ENCODE peak calls at places on chromosomes 3 and 15, in five cellular contexts. Z is heart right ventricle, O is left ventricle myocardium inferior, G is colonic mucosa, U is endodermal cell. T is an unnamed sample.

GRCh38 chr3:150146891-150147761 is 176.4 kb upstream of the PFN2 start:
- DNase-seq in U (no peak), Z (peak), G (no peak), O (no peak), T (no peak)

GRCh38 chr15:93837450-93837849 is 393.9 kb upstream of the MCTP2 start:
- DNase-seq in G (no peak), Z (no peak), O (no peak), U (no peak), T (no peak)

GRCh38 chr15:87267798-87268197 is 988.7 kb downstream of the NTRK3 start:
- DNase-seq in Z (no peak), G (no peak), O (no peak), U (no peak), T (no peak)

GRCh38 chr3:118884748-118885206 is 149.9 kb downstream of the IGSF11 start:
- DNase-seq in G (peak), U (peak), Z (peak), O (peak), T (no peak)

GRCh38 chr3:189652042-189652441 is 20.9 kb downstream of the TP63 start:
- DNase-seq in O (no peak), G (peak), U (peak), Z (no peak), T (no peak)

GRCh38 chr15:40063563-40064011 is 24.6 kb upstream of the SRP14 start:
- DNase-seq in G (no peak), Z (no peak), O (no peak), U (peak), T (no peak)

GRCh38 chr3:33395900-33396299 is 44.3 kb downstream of the UBP1 start:
- DNase-seq in U (no peak), Z (no peak), G (no peak), O (no peak), T (no peak)

GRCh38 chr3:158791259-158791920 is 10.5 kb upstream of the MFSD1 start:
- DNase-seq in G (no peak), U (no peak), O (no peak), Z (no peak), T (no peak)

GRCh38 chr3:169091196-169091595 is 572.3 kb downstream of the MECOM start:
- DNase-seq in U (no peak), Z (no peak), G (no peak), O (no peak), T (no peak)

GRCh38 chr3:195931582-195932273 is 23.4 kb upstream of the TNK2 start:
- DNase-seq in G (no peak), Z (no peak), O (no peak), U (peak), T (no peak)

GRCh38 chr3:13582366-13583250 is 33.7 kb downstream of the FBLN2 start:
- DNase-seq in G (no peak), O (no peak), U (no peak), Z (no peak), T (no peak)

GRCh38 chr3:190261015-190261414 is 61.2 kb downstream of the CLDN1 start:
- DNase-seq in O (no peak), G (no peak), Z (no peak), U (no peak), T (no peak)

GRCh38 chr15:90648137-90649070 is 68.7 kb upstream of the BLM start:
- DNase-seq in Z (peak), U (peak), O (peak), G (peak), T (peak)

GRCh38 chr3:5058463-5058862 is 63.6 kb upstream of the ARL8B start:
- DNase-seq in Z (no peak), U (no peak), O (no peak), G (no peak), T (no peak)

GRCh38 chr3:143002083-143002712 is 828 bp downstream of the U2SURP start:
- DNase-seq in O (no peak), Z (no peak), G (no peak), U (no peak), T (no peak)

GRCh38 chr15:71110800-71111565 is 4.3 kb upstream of the THSD4 start:
- DNase-seq in U (peak), G (no peak), Z (no peak), O (no peak), T (no peak)

GRCh38 chr3:94665922-94666321 is 603.1 kb downstream of the NSUN3 start:
- DNase-seq in U (no peak), O (no peak), G (no peak), Z (no peak), T (no peak)

GRCh38 chr15:30036304-30036703 is 46.5 kb upstream of the GOLGA8J start:
- DNase-seq in O (no peak), Z (no peak), G (no peak), U (no peak), T (no peak)

GRCh38 chr15:35381328-35381727 is 164.6 kb downstream of the DPH6 start:
- DNase-seq in Z (no peak), O (no peak), U (no peak), G (no peak), T (no peak)

GRCh38 chr3:62676686-62677271 is 198.4 kb downstream of the CADPS start:
- DNase-seq in O (no peak), Z (no peak), U (no peak), G (no peak), T (no peak)

GRCh38 chr3:10518506-10519150 is 13.2 kb upstream of the ATP2B2 start:
- DNase-seq in U (peak), G (no peak), O (peak), Z (no peak), T (no peak)

GRCh38 chr3:127328391-127328790 is 40.5 kb upstream of the PRR20G start:
- DNase-seq in Z (no peak), O (no peak), G (no peak), U (no peak), T (no peak)

GRCh38 chr3:9862391-9863235 is 17.4 kb downstream of the CIDEC start:
- DNase-seq in U (peak), G (peak), O (peak), Z (peak), T (no peak)

GRCh38 chr3:187852842-187853727 is 107.8 kb upstream of the BCL6 start:
- DNase-seq in Z (no peak), O (no peak), U (no peak), G (no peak), T (no peak)

GRCh38 chr3:186883686-186884058 is 41.2 kb downstream of the ADIPOQ start:
- DNase-seq in Z (no peak), G (no peak), O (no peak), U (no peak), T (no peak)

GRCh38 chr3:75101329-75102147 is 487.1 kb upstream of the CNTN3 start:
- DNase-seq in O (no peak), Z (no peak), G (no peak), U (peak), T (no peak)

GRCh38 chr15:57297163-57297593 is 79.1 kb upstream of the CGNL1 start:
- DNase-seq in O (no peak), U (no peak), Z (no peak), G (no peak), T (no peak)

GRCh38 chr15:49832421-49832980 is 211.7 kb downstream of the DTWD1 start:
- DNase-seq in G (peak), Z (no peak), U (peak), O (no peak), T (no peak)

GRCh38 chr15:34122771-34123183 is 20.9 kb downstream of the PGBD4 start:
- DNase-seq in Z (no peak), O (no peak), U (no peak), G (no peak), T (no peak)

GRCh38 chr15:74174966-74175270 is 1.4 kb downstream of the ISLR start:
- DNase-seq in Z (no peak), O (no peak), U (peak), G (no peak), T (no peak)

GRCh38 chr3:37909067-37909911 is 47.6 kb downstream of the CTDSPL start:
- DNase-seq in G (no peak), U (no peak), Z (no peak), O (no peak), T (no peak)

GRCh38 chr3:142787719-142788118 is 63.9 kb downstream of the TRPC1 start:
- DNase-seq in O (no peak), U (no peak), Z (no peak), G (no peak), T (no peak)

GRCh38 chr3:193783166-193783896 is 190.3 kb downstream of the OPA1 start:
- DNase-seq in U (no peak), O (no peak), Z (no peak), G (no peak), T (no peak)
- H3K27ac ChIP-seq in U (no peak), O (no peak), Z (no peak), G (no peak), T (no peak)

GRCh38 chr3:194224937-194225422 is 89.0 kb downstream of the HES1 start:
- DNase-seq in G (no peak), U (peak), Z (no peak), O (no peak), T (no peak)

GRCh38 chr3:194223951-194224350 is 88.0 kb downstream of the HES1 start:
- DNase-seq in G (no peak), Z (no peak), U (no peak), O (no peak), T (no peak)

GRCh38 chr3:194220776-194221735 is 85.1 kb downstream of the HES1 start:
- DNase-seq in O (no peak), U (peak), Z (no peak), G (no peak), T (no peak)

GRCh38 chr3:194225988-194226663 is 90.2 kb downstream of the HES1 start:
- DNase-seq in Z (no peak), G (no peak), U (peak), O (no peak), T (no peak)

DNA sequence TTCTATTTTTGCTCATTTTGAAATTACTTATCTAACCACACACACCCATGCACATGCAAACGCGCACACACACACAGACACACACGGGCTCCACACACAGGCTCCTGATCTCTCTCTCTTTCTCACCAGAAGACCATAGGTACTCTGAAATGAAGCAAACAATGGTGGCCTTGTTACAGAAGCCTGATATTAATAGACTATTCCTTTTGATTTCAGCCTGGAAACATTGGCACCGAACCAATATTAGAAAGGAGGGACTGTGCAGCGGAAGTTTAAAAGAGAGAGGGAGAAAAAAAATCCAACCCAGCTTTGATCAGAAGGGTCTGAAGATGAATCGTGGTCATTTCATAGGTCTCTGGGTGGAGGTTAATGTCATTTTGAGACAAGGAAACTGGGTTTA is 88.6 kb downstream of the HES1 start:
- DNase-seq in U (no peak), G (no peak), Z (no peak), O (no peak), T (no peak)
- H3K27ac ChIP-seq in U (no peak), G (no peak), Z (no peak), O (no peak), T (no peak)

GRCh38 chr3:140505256-140505655 is 172.6 kb upstream of the TRIM42 start:
- DNase-seq in Z (peak), O (no peak), G (no peak), U (no peak), T (no peak)

GRCh38 chr3:140501054-140501769 is 176.7 kb upstream of the TRIM42 start:
- DNase-seq in O (no peak), G (no peak), Z (peak), U (no peak), T (no peak)

GRCh38 chr3:140499114-140499757 is 178.6 kb upstream of the TRIM42 start:
- DNase-seq in G (no peak), Z (no peak), U (no peak), O (no peak), T (no peak)

GRCh38 chr3:140500473-140500872 is 177.4 kb upstream of the TRIM42 start:
- DNase-seq in G (no peak), O (no peak), Z (no peak), U (no peak), T (no peak)

DNA sequence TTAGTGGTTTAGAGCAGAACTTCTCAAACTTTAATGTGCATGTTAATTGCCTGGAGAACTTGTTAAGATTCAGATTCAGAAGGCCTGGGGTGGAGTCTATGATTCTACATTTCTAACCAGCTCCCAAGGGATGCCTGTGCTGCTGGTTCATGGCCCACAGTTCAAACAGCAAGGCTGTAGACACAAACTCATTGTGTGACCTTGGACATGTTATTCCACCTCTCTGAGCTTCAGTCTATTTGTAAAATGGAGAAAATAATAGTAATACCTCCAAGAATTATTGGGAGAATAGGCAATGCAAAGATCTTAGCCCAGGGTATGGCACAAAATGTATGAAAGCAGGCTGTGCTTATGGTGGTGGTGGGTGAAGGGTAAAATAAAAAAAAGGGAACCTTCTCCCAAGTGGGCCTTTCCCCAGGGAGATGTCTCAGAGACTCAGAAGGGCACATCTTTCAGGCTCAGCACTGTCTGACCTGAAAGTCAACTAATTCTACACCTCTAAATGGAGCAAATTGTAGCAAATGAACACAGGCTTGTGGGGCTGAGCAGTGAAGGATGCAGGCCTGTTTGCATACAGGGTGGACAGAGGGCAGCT is 176.0 kb upstream of the TRIM42 start:
- DNase-seq in G (no peak), O (no peak), U (no peak), Z (no peak), T (no peak)
- H3K27ac ChIP-seq in G (no peak), O (peak), U (no peak), Z (no peak), T (no peak)

GRCh38 chr3:194204793-194205065 is 68.8 kb downstream of the HES1 start:
- DNase-seq in U (no peak), G (no peak), O (no peak), Z (no peak), T (no peak)

GRCh38 chr3:194203482-194204035 is 67.6 kb downstream of the HES1 start:
- DNase-seq in Z (no peak), U (peak), G (no peak), O (no peak), T (no peak)

GRCh38 chr3:194204036-194204792 is 68.3 kb downstream of the HES1 start:
- DNase-seq in O (no peak), Z (no peak), U (peak), G (no peak), T (no peak)

GRCh38 chr3:194206375-194206774 is 70.4 kb downstream of the HES1 start:
- DNase-seq in U (no peak), Z (no peak), O (peak), G (peak), T (no peak)

GRCh38 chr3:194205675-194206133 is 69.8 kb downstream of the HES1 start:
- DNase-seq in Z (no peak), G (no peak), U (peak), O (no peak), T (no peak)
- H3K27ac ChIP-seq in Z (no peak), G (no peak), U (peak), O (no peak), T (no peak)

GRCh38 chr15:31328425-31328998 is 1.9 kb downstream of the KLF13 start:
- DNase-seq in O (peak), Z (no peak), G (peak), U (no peak), T (no peak)
- H3K27ac ChIP-seq in O (peak), Z (peak), G (peak), U (peak), T (peak)

GRCh38 chr15:97977734-97978133 is 17.2 kb downstream of the ARRDC4 start:
- DNase-seq in U (peak), Z (no peak), G (no peak), O (no peak), T (no peak)
- H3K27ac ChIP-seq in U (no peak), Z (no peak), G (no peak), O (no peak), T (no peak)

T was measured in vagina.